ENCODE peak calls at places on chromosomes 1 and 21, in four cellular contexts. P is esophagus squamous epithelium, K is IMR-90, R is A549. J is an unnamed sample.

GRCh38 chr1:225468270-225469020 is 40.6 kb upstream of the LBR start:
- DNase-seq in K (no peak), P (no peak), R (no peak), J (no peak)

GRCh38 chr1:205595861-205596260 is 36.0 kb downstream of the ELK4 start:
- DNase-seq in R (no peak), K (no peak), P (no peak), J (no peak)

GRCh38 chr1:100279358-100279923 is 13.4 kb downstream of the RTCA start:
- DNase-seq in P (no peak), R (no peak), K (no peak), J (no peak)

GRCh38 chr1:163186910-163187309 is 15.8 kb downstream of the RGS5 start:
- DNase-seq in P (no peak), K (no peak), R (no peak), J (no peak)

GRCh38 chr1:82371844-82372498 is 571.2 kb downstream of the ADGRL2 start:
- DNase-seq in P (no peak), K (no peak), R (no peak), J (no peak)

GRCh38 chr1:61143821-61144220 is 61.5 kb downstream of the NFIA start:
- DNase-seq in R (no peak), P (no peak), K (no peak), J (no peak)

GRCh38 chr1:2645143-2645542 is 12.3 kb upstream of the MMEL1 start:
- DNase-seq in R (no peak), P (no peak), K (no peak), J (no peak)

GRCh38 chr21:17576080-17576835 is 36.4 kb downstream of the BTG3 start:
- DNase-seq in K (no peak), R (no peak), P (no peak), J (no peak)

GRCh38 chr1:81186271-81186670 is 614.5 kb upstream of the ADGRL2 start:
- DNase-seq in P (no peak), R (no peak), K (peak; percentile 40), J (no peak)

GRCh38 chr1:71093938-71094337 is 13.1 kb upstream of the ZRANB2 start:
- DNase-seq in P (no peak), K (peak; percentile 45), R (peak; percentile 16), J (no peak)

GRCh38 chr1:2290595-2291510 is 62.7 kb downstream of the SKI start:
- DNase-seq in P (peak; percentile 47), R (no peak), K (peak; percentile 98), J (peak; percentile 78)

GRCh38 chr21:41762753-41763152 is 4.1 kb downstream of the RIPK4 start:
- DNase-seq in P (no peak), R (no peak), K (no peak), J (no peak)

GRCh38 chr21:41760411-41760810 is 6.4 kb downstream of the RIPK4 start:
- DNase-seq in P (no peak), R (no peak), K (no peak), J (no peak)

GRCh38 chr21:41759926-41760325 is 6.9 kb downstream of the RIPK4 start:
- DNase-seq in K (no peak), R (no peak), P (no peak), J (no peak)

GRCh38 chr21:41762236-41762635 is 4.6 kb downstream of the RIPK4 start:
- DNase-seq in P (no peak), K (no peak), R (no peak), J (no peak)

DNA sequence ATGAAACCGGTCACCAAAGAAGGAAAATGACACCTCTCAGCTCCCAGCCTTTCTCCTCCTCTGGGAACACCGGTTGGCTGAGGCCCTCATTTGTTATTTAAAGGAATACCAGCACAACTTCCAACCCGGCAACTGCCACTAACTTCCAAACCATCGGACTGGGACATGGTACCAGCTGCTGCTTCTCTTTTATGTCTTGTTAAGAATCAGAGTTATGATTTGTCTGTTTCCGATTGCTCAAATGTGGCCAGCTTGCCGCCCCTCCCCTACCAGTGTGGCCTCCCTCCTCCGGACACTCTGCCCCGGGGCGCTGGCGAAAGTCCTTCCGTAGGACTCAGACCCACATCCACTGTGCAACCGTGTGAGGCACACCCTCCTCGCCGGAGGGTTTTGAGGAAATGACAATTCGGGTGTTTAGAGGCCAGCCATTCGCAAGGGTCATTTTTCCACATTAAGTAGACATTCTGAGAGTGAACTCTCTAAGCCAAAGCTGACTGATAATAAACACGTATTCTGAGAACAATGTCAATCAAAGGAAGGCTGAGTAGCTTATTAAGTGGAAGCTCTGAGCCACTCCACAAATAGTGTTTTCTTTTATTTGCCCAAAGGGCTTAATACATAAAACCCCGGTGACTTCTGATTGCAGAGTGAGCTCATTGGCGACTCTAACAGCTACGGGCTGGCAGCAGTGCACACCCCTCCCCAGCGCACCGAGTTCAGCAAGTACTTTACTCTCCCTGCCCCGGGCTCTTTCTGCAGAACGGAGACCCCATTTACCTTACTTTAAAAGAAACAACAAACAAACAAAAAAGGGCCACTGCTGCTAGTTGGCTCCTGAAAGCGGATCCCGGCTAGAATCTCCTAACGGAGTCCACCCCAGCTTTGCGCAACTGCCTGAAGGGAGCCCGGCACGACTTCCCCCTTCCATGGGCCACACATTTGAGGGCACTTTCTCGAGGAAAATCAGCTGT is 5.4 kb downstream of the RIPK4 start:
- DNase-seq in R (peak; percentile 51), K (no peak), P (no peak), J (no peak)
- H3K4me3 ChIP-seq in R (peak overlapping the region; percentile 36), K (no peak overlapping the region), P (peak overlapping the region; percentile 80), J (peak overlapping the region; percentile 64)

GRCh38 chr1:8419861-8420260 is 101.9 kb downstream of the SLC45A1 start:
- DNase-seq in R (no peak), P (no peak), K (no peak), J (no peak)
- H3K4me1 ChIP-seq in R (peaks cover 36% of the 10 kb centered on the region), P (peaks cover 34% of the 10 kb centered on the region), K (peaks cover 23% of the 10 kb centered on the region), J (peaks cover 55% of the 10 kb centered on the region)

GRCh38 chr1:53944469-53945182 is 873 bp downstream of the IFT25 start:
- DNase-seq in P (no peak), K (no peak), R (no peak), J (no peak)
- H3K27ac ChIP-seq in P (peak overlapping the region; percentile 96), K (peak overlapping the region; percentile 96), R (peak overlapping the region; percentile 93), J (peak overlapping the region; percentile 83)

GRCh38 chr1:30095051-30095450 is 628.3 kb downstream of the MATN1 start:
- DNase-seq in R (no peak), K (no peak), P (no peak), J (no peak)

GRCh38 chr1:30092051-30092858 is 631.1 kb downstream of the MATN1 start:
- DNase-seq in K (no peak), P (no peak), R (no peak), J (no peak)

GRCh38 chr1:30099587-30099986 is 623.8 kb downstream of the MATN1 start:
- DNase-seq in P (no peak), K (no peak), R (no peak), J (no peak)

GRCh38 chr1:30100186-30100862 is 623.1 kb downstream of the MATN1 start:
- DNase-seq in P (no peak), K (no peak), R (no peak), J (no peak)

GRCh38 chr1:30095451-30096025 is 627.8 kb downstream of the MATN1 start:
- DNase-seq in P (no peak), K (no peak), R (no peak), J (no peak)
- H3K4me3 ChIP-seq in P (no peak overlapping the region), K (no peak overlapping the region), R (no peak overlapping the region), J (no peak overlapping the region)

GRCh38 chr1:28246427-28246832 is 10.5 kb downstream of the ATP5IF1 start:
- DNase-seq in K (peak; percentile 47), P (no peak), R (no peak), J (no peak)

GRCh38 chr1:28243685-28244439 is 7.9 kb downstream of the ATP5IF1 start:
- DNase-seq in R (no peak), P (no peak), K (no peak), J (no peak)

GRCh38 chr1:28241633-28242241 is 5.8 kb downstream of the ATP5IF1 start:
- DNase-seq in R (no peak), K (no peak), P (no peak), J (no peak)

GRCh38 chr1:28247603-28248272 is 11.6 kb upstream of the SESN2 start:
- DNase-seq in K (no peak), P (no peak), R (no peak), J (no peak)

GRCh38 chr1:28244549-28245251 is 8.8 kb downstream of the ATP5IF1 start:
- DNase-seq in P (no peak), R (no peak), K (no peak), J (no peak)
- H3K4me1 ChIP-seq in P (peaks cover 28% of the 10 kb centered on the region), R (peaks cover 27% of the 10 kb centered on the region), K (peaks cover 14% of the 10 kb centered on the region), J (peaks cover 23% of the 10 kb centered on the region)

J was measured in thoracic aorta.